ENCODE peak calls at places on chromosomes 12 and 14, in six cellular contexts. T is GM12878, R is HepG2, Y is SK-N-SH, G is K562, C is H1. E is an unnamed sample.

GRCh38 chr12:21129906-21130305 is 1.1 kb upstream of the SLCO1B1 start:
- DNase-seq in T (no peak), R (no peak), Y (no peak), G (no peak), C (no peak), E (no peak)

GRCh38 chr14:57058319-57058718 is 210.4 kb downstream of the EXOC5 start:
- DNase-seq in T (no peak), R (no peak), Y (no peak), G (no peak), C (no peak), E (no peak)

GRCh38 chr12:27635349-27635972 is 60.8 kb upstream of the REP15 start:
- DNase-seq in T (no peak), R (peak), Y (peak), G (no peak), C (no peak), E (peak)

GRCh38 chr14:104109731-104110361 is 24.3 kb downstream of the ASPG start:
- DNase-seq in T (no peak), R (no peak), Y (no peak), G (no peak), C (no peak), E (no peak)

GRCh38 chr14:96631030-96631429 is 128.8 kb downstream of the PAPOLA start:
- DNase-seq in T (no peak), R (no peak), Y (no peak), G (no peak), C (peak), E (no peak)

GRCh38 chr12:43973993-43974392 is 138.1 kb downstream of the TMEM117 start:
- DNase-seq in T (no peak), R (no peak), Y (no peak), G (no peak), C (no peak), E (no peak)

GRCh38 chr14:31270196-31270772 is 62.7 kb upstream of the HECTD1 start:
- DNase-seq in T (no peak), R (peak), Y (no peak), G (peak), C (peak), E (no peak)

GRCh38 chr12:130437555-130438242 is 100.0 kb downstream of the PIWIL1 start:
- DNase-seq in T (no peak), R (no peak), Y (no peak), G (no peak), C (no peak), E (no peak)

GRCh38 chr12:9319044-9319841 is 111.0 kb upstream of the PZP start:
- DNase-seq in T (no peak), R (no peak), Y (peak), G (no peak), C (no peak), E (no peak)

GRCh38 chr12:11105546-11105945 is 13.4 kb upstream of the TAS2R43 start:
- DNase-seq in T (no peak), R (no peak), Y (no peak), G (no peak), C (no peak), E (no peak)

GRCh38 chr12:101745481-101745880 is 6.2 kb upstream of the SYCP3 start:
- DNase-seq in T (no peak), R (no peak), Y (no peak), G (no peak), C (no peak), E (no peak)

GRCh38 chr14:105126970-105127307 is 41.6 kb downstream of the JAG2 start:
- DNase-seq in T (no peak), R (no peak), Y (no peak), G (no peak), C (no peak), E (no peak)

GRCh38 chr14:97978336-97978735 is 1181.2 kb downstream of the VRK1 start:
- DNase-seq in T (no peak), R (no peak), Y (peak), G (no peak), C (peak), E (peak)

GRCh38 chr14:77314043-77314442 is 6.6 kb downstream of the POMT2 start:
- DNase-seq in T (no peak), R (no peak), Y (no peak), G (no peak), C (no peak), E (no peak)

GRCh38 chr14:70073924-70074566 is 114.7 kb downstream of the SLC8A3 start:
- DNase-seq in T (no peak), R (peak), Y (peak), G (peak), C (peak), E (peak)

GRCh38 chr14:51539571-51540037 is 112.1 kb upstream of the FRMD6 start:
- DNase-seq in T (no peak), R (no peak), Y (no peak), G (no peak), C (no peak), E (no peak)

GRCh38 chr12:24084800-24085199 is 135.3 kb upstream of the SOX5 start:
- DNase-seq in T (no peak), R (no peak), Y (no peak), G (no peak), C (no peak), E (no peak)

GRCh38 chr12:13170892-13171490 is 25.5 kb upstream of the EMP1 start:
- DNase-seq in T (no peak), R (no peak), Y (no peak), G (no peak), C (peak), E (no peak)

GRCh38 chr12:105462841-105463240 is 132.3 kb downstream of the C12orf75 start:
- DNase-seq in T (no peak), R (no peak), Y (no peak), G (no peak), C (no peak), E (no peak)

GRCh38 chr14:90061849-90062794 is at the start of gene KCNK13:
- DNase-seq in T (no peak), R (no peak), Y (peak), G (no peak), C (peak), E (no peak)

GRCh38 chr12:7150841-7151240 is 20.7 kb downstream of the CLSTN3 start:
- DNase-seq in T (no peak), R (no peak), Y (no peak), G (no peak), C (peak), E (no peak)

GRCh38 chr12:62847709-62848108 is 87.2 kb downstream of the PPM1H start:
- DNase-seq in T (no peak), R (no peak), Y (no peak), G (no peak), C (no peak), E (no peak)

GRCh38 chr12:125954362-125954761 is 889.1 kb downstream of the AACS start:
- DNase-seq in T (no peak), R (no peak), Y (no peak), G (no peak), C (no peak), E (no peak)

GRCh38 chr12:46892887-46893286 is 67.1 kb upstream of the SLC38A4 start:
- DNase-seq in T (no peak), R (no peak), Y (no peak), G (no peak), C (no peak), E (no peak)

GRCh38 chr14:89748004-89748403 is 206.5 kb downstream of the EFCAB11 start:
- DNase-seq in T (no peak), R (no peak), Y (no peak), G (no peak), C (no peak), E (no peak)

GRCh38 chr12:113452458-113452857 is 19.2 kb downstream of the LHX5 start:
- DNase-seq in T (no peak), R (no peak), Y (no peak), G (no peak), C (no peak), E (no peak)

GRCh38 chr12:2722806-2723205 is 72.0 kb upstream of the FKBP4 start:
- DNase-seq in T (no peak), R (no peak), Y (no peak), G (no peak), C (no peak), E (no peak)

DNA sequence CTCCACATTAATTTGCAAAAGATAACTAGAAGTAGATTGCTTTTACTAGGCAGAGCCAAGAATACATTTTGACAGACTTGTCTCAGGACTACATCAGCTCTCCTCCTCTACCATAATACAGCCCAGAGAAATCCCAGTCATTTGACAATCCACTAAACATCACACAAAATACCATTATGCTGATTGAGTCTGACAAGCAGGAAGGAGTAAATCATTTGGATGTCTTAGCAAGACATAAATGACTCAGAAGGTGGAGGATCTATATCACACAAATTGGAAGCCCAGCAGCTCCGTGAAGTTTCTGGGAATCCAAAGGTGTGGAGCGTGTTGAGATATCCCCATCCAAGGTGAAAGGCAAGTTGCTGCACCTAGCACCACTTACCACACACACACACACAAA is 75.4 kb upstream of the FKBP4 start:
- DNase-seq in T (no peak), R (no peak), Y (no peak), G (no peak), C (no peak), E (no peak)
- TF ChIP-seq GABPA in T (no peak), R (no peak), Y (no peak), G (no peak), C (no peak), E (no peak)

DNA sequence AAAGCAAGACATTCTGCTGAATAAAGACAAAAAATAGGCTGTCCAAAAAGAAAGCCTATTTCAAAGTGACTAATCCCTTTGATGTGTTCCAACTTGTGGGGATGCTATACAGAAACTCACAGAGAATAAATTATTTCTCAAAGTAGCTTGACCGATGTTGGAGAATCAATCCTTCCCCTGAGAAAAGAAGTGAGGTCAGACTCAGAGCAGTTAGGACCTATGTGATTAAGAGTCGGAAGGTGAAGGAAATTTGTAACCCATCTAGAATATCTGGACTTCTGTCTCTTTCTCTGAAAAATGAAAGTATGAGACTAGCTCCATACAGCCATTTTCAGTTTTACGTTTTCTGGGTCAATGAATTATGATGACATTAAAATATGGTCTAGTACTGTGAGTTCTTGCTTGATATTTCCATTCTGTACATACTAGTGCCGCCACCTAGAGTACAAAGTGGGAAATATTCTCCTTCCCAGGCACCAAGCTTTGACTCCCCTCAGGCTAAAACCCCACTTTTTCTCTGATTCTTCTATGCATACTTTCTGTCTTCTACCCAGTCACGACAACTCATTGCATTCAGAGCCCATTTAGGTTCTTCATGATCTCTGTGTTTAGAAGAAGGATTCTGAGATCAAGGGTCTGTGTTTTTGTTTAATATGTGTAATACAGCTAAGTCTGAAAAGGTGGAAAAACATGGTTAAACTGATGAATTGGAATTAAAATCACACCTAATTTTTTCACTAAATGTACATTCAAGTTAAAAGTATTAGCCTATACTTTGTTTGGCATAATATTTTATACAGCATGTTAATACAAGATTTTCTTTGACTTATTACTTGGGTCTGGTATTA is 6.9 kb upstream of the NTS start:
- DNase-seq in T (no peak), R (peak), Y (peak), G (peak), C (no peak), E (peak)
- TF ChIP-seq GABPA in T (no peak), R (no peak), Y (no peak), G (no peak), C (no peak), E (no peak)

DNA sequence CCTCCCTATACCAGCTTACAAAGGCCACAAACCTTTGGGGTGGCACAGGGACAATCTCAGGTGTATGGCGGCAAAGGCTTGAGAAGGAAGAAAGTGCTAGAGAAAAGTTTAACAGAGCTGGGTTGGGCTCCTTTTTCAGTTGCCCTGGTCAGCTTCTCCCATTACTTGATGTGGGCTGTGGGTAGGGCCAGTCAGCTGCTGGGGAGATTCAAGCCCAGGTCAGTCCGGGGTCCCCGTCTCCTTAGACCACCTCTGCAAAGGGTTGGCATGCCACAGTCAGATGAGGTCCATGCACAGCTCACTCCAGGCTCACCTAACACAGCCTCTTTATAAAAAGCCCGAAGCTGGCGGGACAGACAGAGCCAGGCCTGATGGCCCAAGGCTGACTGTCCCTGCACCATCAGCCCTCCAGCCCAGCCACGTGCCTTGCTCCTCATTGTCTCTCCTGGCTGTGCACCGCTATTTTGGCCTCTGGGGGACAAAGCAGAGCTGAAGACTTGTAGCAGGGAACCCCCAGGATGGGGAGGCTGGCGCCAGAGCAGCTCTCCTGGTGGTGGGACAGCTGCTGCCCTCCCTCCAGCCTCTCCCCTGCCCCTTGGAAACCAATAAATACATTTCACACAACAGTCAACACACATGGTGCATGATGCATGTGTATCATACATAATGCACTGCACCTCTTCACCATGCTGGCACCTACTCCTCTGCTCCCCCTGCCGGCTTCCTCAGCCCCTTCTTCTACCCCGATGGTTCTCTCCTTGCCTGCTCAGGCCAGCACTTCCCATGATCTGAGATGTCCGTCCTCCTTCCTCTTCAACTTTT is 61.7 kb upstream of the DDX11 start:
- DNase-seq in T (no peak), R (no peak), Y (no peak), G (no peak), C (no peak), E (no peak)
- TF ChIP-seq GABPA in T (no peak), R (no peak), Y (no peak), G (no peak), C (no peak), E (no peak)

GRCh38 chr12:26520869-26521268 is 312.1 kb downstream of the ITPR2 start:
- DNase-seq in T (no peak), R (no peak), Y (no peak), G (no peak), C (no peak), E (no peak)

GRCh38 chr12:26520154-26520553 is 312.8 kb downstream of the ITPR2 start:
- DNase-seq in T (no peak), R (no peak), Y (no peak), G (no peak), C (no peak), E (peak)

GRCh38 chr12:26527702-26528101 is 305.3 kb downstream of the ITPR2 start:
- DNase-seq in T (no peak), R (no peak), Y (no peak), G (no peak), C (no peak), E (peak)

GRCh38 chr12:26524862-26525465 is 308.0 kb downstream of the ITPR2 start:
- DNase-seq in T (no peak), R (no peak), Y (no peak), G (peak), C (peak), E (no peak)

GRCh38 chr12:26523708-26524150 is 309.3 kb downstream of the ITPR2 start:
- DNase-seq in T (no peak), R (no peak), Y (peak), G (no peak), C (no peak), E (peak)
- TF ChIP-seq GABPA in T (no peak), R (no peak), Y (no peak), G (no peak), C (no peak), E (no peak)

GRCh38 chr14:95156153-95156764 is 1.1 kb downstream of the DICER1 start:
- DNase-seq in T (no peak), R (no peak), Y (no peak), G (no peak), C (no peak), E (no peak)
- TF ChIP-seq GABPA in T (no peak), R (no peak), Y (no peak), G (no peak), C (no peak), E (no peak)

GRCh38 chr12:90298289-90298948 is 589.8 kb upstream of the ATP2B1 start:
- DNase-seq in T (no peak), R (no peak), Y (no peak), G (no peak), C (no peak), E (no peak)

GRCh38 chr12:90301734-90302133 is 593.1 kb upstream of the ATP2B1 start:
- DNase-seq in T (no peak), R (no peak), Y (peak), G (no peak), C (no peak), E (no peak)

GRCh38 chr12:90295858-90296257 is 587.2 kb upstream of the ATP2B1 start:
- DNase-seq in T (no peak), R (no peak), Y (no peak), G (no peak), C (no peak), E (no peak)

GRCh38 chr12:90301095-90301494 is 592.5 kb upstream of the ATP2B1 start:
- DNase-seq in T (no peak), R (no peak), Y (no peak), G (no peak), C (no peak), E (no peak)

DNA sequence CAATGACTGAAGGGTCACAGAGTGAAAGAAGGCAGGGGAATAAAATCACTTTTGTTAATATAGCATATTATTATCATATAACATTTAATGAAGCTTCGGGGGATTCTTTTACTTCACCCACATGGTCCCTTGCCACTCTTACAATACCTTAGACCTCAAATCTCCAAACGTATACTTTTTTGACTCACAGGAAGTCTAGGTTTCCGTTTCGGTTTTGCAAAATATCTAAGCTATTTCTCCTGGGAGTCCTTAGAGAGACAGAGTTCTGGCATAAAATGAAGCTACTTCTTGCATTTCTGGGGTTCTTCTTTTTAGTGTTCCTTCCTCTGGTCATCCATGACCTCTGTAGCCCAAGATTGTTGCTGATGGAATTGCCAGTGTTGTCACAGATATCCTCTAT is 590.5 kb upstream of the ATP2B1 start:
- DNase-seq in T (peak), R (no peak), Y (no peak), G (no peak), C (no peak), E (no peak)
- TF ChIP-seq GABPA in T (no peak), R (no peak), Y (no peak), G (no peak), C (no peak), E (no peak)

DNA sequence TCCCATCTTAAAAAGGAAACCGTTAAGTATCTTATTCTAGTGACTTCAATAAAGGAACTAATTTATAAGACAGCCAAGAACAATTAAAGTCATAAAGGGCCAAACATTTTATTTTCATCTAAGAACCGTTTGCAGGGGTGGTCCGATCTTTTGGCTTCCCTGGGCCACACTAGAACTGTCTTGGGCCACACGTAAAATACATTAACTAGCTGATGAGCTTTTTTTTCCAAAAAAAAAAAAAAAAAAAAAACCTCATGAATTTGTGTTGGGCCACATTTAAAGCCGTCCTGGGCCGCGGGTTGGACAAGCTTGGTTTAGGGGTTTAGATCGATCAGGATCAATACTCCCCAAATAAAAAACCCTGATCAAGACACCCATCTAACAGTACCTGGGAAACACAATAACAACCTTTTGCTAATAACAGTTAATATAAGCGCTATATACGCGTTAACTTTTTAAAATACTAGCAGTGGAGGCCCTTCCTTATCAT is 1.2 kb downstream of the NAP1L1 start:
- DNase-seq in T (no peak), R (no peak), Y (no peak), G (no peak), C (no peak), E (no peak)
- TF ChIP-seq GABPA in T (no peak), R (no peak), Y (no peak), G (no peak), C (no peak), E (no peak)

E was measured in HL-60.